ENCODE peak calls at places on chromosome 7, in four cellular contexts. M, G, R and F are unnamed samples.

GRCh38 chr7:47046949-47047348 is 535.0 kb downstream of the TNS3 start:
- DNase-seq in M (no peak), G (no peak), R (no peak), F (no peak)

GRCh38 chr7:84251183-84251845 is 56.7 kb upstream of the SEMA3A start:
- DNase-seq in M (peak), G (no peak), R (no peak), F (no peak)

GRCh38 chr7:112377607-112378006 is 72.7 kb upstream of the IFRD1 start:
- DNase-seq in M (no peak), G (no peak), R (no peak), F (no peak)

GRCh38 chr7:26317211-26317610 is 25.5 kb downstream of the SNX10 start:
- DNase-seq in M (no peak), G (no peak), R (no peak), F (no peak)

GRCh38 chr7:2640858-2641257 is 9.1 kb downstream of the TTYH3 start:
- DNase-seq in M (no peak), G (no peak), R (no peak), F (no peak)

GRCh38 chr7:112995091-112995824 is 91.4 kb downstream of the GPR85 start:
- DNase-seq in M (peak), G (no peak), R (no peak), F (no peak)

GRCh38 chr7:154096-154835 is 38.1 kb upstream of the FAM20C start:
- DNase-seq in M (no peak), G (no peak), R (no peak), F (peak)

GRCh38 chr7:6630007-6630849 is 6.9 kb upstream of the ZNF316 start:
- DNase-seq in M (no peak), G (no peak), R (no peak), F (no peak)

GRCh38 chr7:82194011-82194410 is 249.6 kb downstream of the CACNA2D1 start:
- DNase-seq in M (peak), G (no peak), R (no peak), F (no peak)

GRCh38 chr7:151246161-151247015 is 2.1 kb downstream of the SMARCD3 start:
- DNase-seq in M (no peak), G (no peak), R (no peak), F (no peak)

GRCh38 chr7:135169141-135169935 is 1.2 kb downstream of the CYREN start:
- DNase-seq in M (peak), G (no peak), R (no peak), F (peak)

GRCh38 chr7:120272261-120272895 is 597 bp upstream of the KCND2 start:
- DNase-seq in M (peak), G (no peak), R (no peak), F (no peak)

GRCh38 chr7:32941181-32941995 is 15.9 kb upstream of the FKBP9 start:
- DNase-seq in M (no peak), G (no peak), R (no peak), F (no peak)

GRCh38 chr7:134552105-134552504 is 3.2 kb downstream of the AKR1B15 start:
- DNase-seq in M (no peak), G (no peak), R (no peak), F (peak)

GRCh38 chr7:48611993-48612392 is 312.4 kb upstream of the CDC14C start:
- DNase-seq in M (peak), G (no peak), R (no peak), F (no peak)

GRCh38 chr7:78296689-78297371 is 498.3 kb downstream of the PHTF2 start:
- DNase-seq in M (no peak), G (peak), R (no peak), F (no peak)

GRCh38 chr7:1899201-1899600 is 229.1 kb downstream of the ELFN1 start:
- DNase-seq in M (peak), G (no peak), R (no peak), F (peak)

GRCh38 chr7:143256932-143257331 is 6.3 kb upstream of the GSTK1 start:
- DNase-seq in M (no peak), G (no peak), R (no peak), F (no peak)

GRCh38 chr7:1953199-1954190 is 279.2 kb downstream of the MAD1L1 start:
- DNase-seq in M (no peak), G (no peak), R (no peak), F (peak)

GRCh38 chr7:3942778-3943177 is 641.7 kb downstream of the SDK1 start:
- DNase-seq in M (no peak), G (no peak), R (no peak), F (no peak)

GRCh38 chr7:81013036-81013435 is 94.2 kb upstream of the SEMA3C start:
- DNase-seq in M (peak), G (no peak), R (no peak), F (no peak)

GRCh38 chr7:138036135-138036534 is 34.2 kb upstream of the CREB3L2 start:
- DNase-seq in M (no peak), G (no peak), R (no peak), F (no peak)

GRCh38 chr7:105454058-105454739 is 65.5 kb upstream of the SRPK2 start:
- DNase-seq in M (peak), G (no peak), R (no peak), F (no peak)

GRCh38 chr7:129227646-129228578 is 3.1 kb downstream of the AHCYL2 start:
- DNase-seq in M (no peak), G (no peak), R (no peak), F (no peak)

GRCh38 chr7:129804301-129805085 is 148.3 kb downstream of the UBE2H start:
- DNase-seq in M (no peak), G (no peak), R (no peak), F (no peak)

GRCh38 chr7:65269150-65269856 is 104.4 kb upstream of the ZNF92 start:
- DNase-seq in M (peak), G (peak), R (peak), F (no peak)

GRCh38 chr7:104664648-104665047 is 336.2 kb downstream of the LHFPL3 start:
- DNase-seq in M (no peak), G (no peak), R (no peak), F (no peak)

GRCh38 chr7:6015917-6016652 is 7.0 kb downstream of the AIMP2 start:
- DNase-seq in M (peak), G (peak), R (no peak), F (peak)

GRCh38 chr7:46809886-46810285 is 772.0 kb downstream of the TNS3 start:
- DNase-seq in M (no peak), G (no peak), R (no peak), F (no peak)

DNA sequence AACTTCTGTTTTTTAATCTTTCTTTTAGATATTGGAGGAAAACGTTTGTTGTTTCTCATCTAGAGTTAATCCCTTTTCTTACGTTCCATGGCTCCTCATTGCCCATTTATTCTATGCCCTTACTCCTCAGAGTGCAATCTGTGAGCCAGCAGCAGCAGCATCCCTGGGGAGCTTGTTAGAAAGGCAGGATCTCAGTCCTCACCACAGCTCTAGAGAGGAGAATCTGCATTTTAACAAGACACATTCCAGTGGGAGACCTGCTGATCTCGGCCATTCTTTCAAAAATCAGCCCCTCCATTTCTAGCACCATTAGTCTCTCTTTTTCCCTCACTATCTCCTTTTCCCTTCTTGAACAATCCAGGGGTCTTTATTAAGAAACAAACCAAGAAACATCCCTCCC is 84.4 kb upstream of the NOBOX start:
- DNase-seq in M (no peak), G (no peak), R (peak), F (no peak)
- H3K27ac ChIP-seq in M (no peak), G (no peak), R (no peak), F (no peak)

DNA sequence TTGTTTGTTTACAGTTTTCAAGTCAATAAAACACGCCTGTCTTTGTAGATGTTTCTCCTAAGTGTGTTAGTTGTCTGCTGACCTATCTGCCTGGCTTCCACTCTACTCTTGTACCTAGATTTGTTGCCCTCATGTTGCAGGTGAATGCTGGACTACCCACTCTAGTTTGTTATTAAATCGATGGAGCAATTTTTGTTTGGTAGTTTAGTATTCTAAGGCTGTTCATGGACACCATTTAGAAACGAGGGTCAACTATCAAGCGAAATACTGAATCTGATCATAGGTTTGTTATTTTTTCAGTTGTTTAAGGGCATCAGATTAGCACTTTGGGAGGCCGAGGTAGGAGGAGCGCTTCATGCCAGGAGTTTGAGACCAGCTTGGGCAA is 29.1 kb upstream of the MKLN1 start:
- DNase-seq in M (no peak), G (no peak), R (no peak), F (no peak)
- H3K27ac ChIP-seq in M (no peak), G (no peak), R (no peak), F (no peak)

GRCh38 chr7:131223151-131223550 is 104.5 kb upstream of the MKLN1 start:
- DNase-seq in M (no peak), G (no peak), R (no peak), F (no peak)

GRCh38 chr7:131222171-131222570 is 105.5 kb upstream of the MKLN1 start:
- DNase-seq in M (no peak), G (no peak), R (no peak), F (no peak)

GRCh38 chr7:131221061-131221460 is 106.6 kb upstream of the MKLN1 start:
- DNase-seq in M (no peak), G (no peak), R (no peak), F (no peak)

GRCh38 chr7:131219277-131220041 is 108.2 kb upstream of the MKLN1 start:
- DNase-seq in M (no peak), G (peak), R (no peak), F (peak)

GRCh38 chr7:131218727-131219128 is 108.9 kb upstream of the MKLN1 start:
- DNase-seq in M (no peak), G (no peak), R (no peak), F (no peak)
- H3K27ac ChIP-seq in M (no peak), G (no peak), R (no peak), F (no peak)

GRCh38 chr7:149879801-149880738 is 6.3 kb downstream of the ATP6V0E2 start:
- DNase-seq in M (no peak), G (no peak), R (no peak), F (no peak)
- H3K27ac ChIP-seq in M (no peak), G (no peak), R (no peak), F (no peak)

GRCh38 chr7:15143121-15143520 is 240.6 kb upstream of the DGKB start:
- DNase-seq in M (no peak), G (no peak), R (no peak), F (no peak)

GRCh38 chr7:15140431-15140830 is 237.9 kb upstream of the DGKB start:
- DNase-seq in M (no peak), G (no peak), R (no peak), F (no peak)

DNA sequence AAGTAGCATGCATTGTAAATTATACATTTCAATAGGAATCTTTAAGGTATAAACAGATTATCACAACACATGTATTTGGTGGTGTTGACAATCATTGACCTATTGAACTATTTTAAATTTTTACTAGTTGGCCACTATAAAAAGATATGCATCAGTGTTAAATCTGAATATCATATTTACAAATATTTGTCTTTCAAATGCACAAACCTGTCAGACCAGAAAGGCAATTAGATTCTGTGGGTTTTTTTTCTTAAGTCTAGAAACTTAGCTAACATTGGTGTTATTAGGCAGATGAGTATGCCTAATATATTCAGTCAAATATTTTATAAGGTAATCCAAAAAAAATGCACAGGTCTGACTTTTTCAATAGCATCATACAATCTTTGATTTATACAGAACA is 241.4 kb upstream of the DGKB start:
- DNase-seq in M (no peak), G (no peak), R (no peak), F (no peak)
- H3K27ac ChIP-seq in M (no peak), G (no peak), R (no peak), F (no peak)